ENCODE peak calls at places on chromosomes 6 and 20, in five cellular contexts. S is A549, N is Panc1, K is GM12878, M is K562. R is an unnamed sample.

GRCh38 chr20:24766826-24767622 is 182.0 kb upstream of the CST7 start:
- DNase-seq in S (no peak), N (no peak), K (no peak), M (no peak), R (no peak)

GRCh38 chr6:95087394-95088097 is 489.8 kb upstream of the MANEA start:
- DNase-seq in S (no peak), N (peak; percentile 73), K (no peak), M (no peak), R (no peak)

GRCh38 chr6:79671605-79672266 is 40.6 kb downstream of the SH3BGRL2 start:
- DNase-seq in S (peak; percentile 7), N (no peak), K (no peak), M (peak; percentile 31), R (no peak)

GRCh38 chr6:113969888-113970807 is 800 bp downstream of the HDAC2 start:
- DNase-seq in S (peak; percentile 27), N (no peak), K (no peak), M (peak; percentile 65), R (peak; percentile 73)

GRCh38 chr6:13465734-13466133 is 21.7 kb downstream of the GFOD1 start:
- DNase-seq in S (no peak), N (no peak), K (no peak), M (no peak), R (no peak)

GRCh38 chr6:36914227-36914794 is 28.6 kb downstream of the C6orf89 start:
- DNase-seq in S (peak; percentile 68), N (peak; percentile 42), K (no peak), M (no peak), R (peak; percentile 90)

GRCh38 chr6:112560651-112561050 is 213.5 kb downstream of the RFPL4B start:
- DNase-seq in S (peak; percentile 0), N (no peak), K (no peak), M (no peak), R (peak; percentile 17)

GRCh38 chr6:27295301-27296079 is 16.6 kb downstream of the POM121L2 start:
- DNase-seq in S (peak; percentile 88), N (peak; percentile 95), K (no peak), M (peak; percentile 65), R (peak; percentile 85)

GRCh38 chr6:124567401-124567800 is 394.8 kb upstream of the RNF217 start:
- DNase-seq in S (no peak), N (no peak), K (no peak), M (no peak), R (no peak)

GRCh38 chr6:138577151-138577915 is 78.0 kb upstream of the NHSL1 start:
- DNase-seq in S (no peak), N (no peak), K (peak; percentile 16), M (no peak), R (no peak)

GRCh38 chr6:19035454-19035853 is 648.3 kb downstream of the RNF144B start:
- DNase-seq in S (no peak), N (no peak), K (no peak), M (no peak), R (no peak)

GRCh38 chr6:166436195-166437139 is 53.7 kb upstream of the MPC1 start:
- DNase-seq in S (no peak), N (no peak), K (no peak), M (no peak), R (no peak)

GRCh38 chr6:166434336-166434735 is 51.6 kb upstream of the MPC1 start:
- DNase-seq in S (no peak), N (no peak), K (no peak), M (no peak), R (no peak)

GRCh38 chr6:166435574-166435973 is 52.8 kb upstream of the MPC1 start:
- DNase-seq in S (no peak), N (no peak), K (no peak), M (no peak), R (no peak)

GRCh38 chr6:166430269-166430668 is 47.5 kb upstream of the MPC1 start:
- DNase-seq in S (no peak), N (no peak), K (no peak), M (no peak), R (no peak)

GRCh38 chr6:166433096-166433495 is 50.4 kb upstream of the MPC1 start:
- DNase-seq in S (no peak), N (no peak), K (no peak), M (no peak), R (no peak)
- TF ChIP-seq REST in S (no peak), N (no peak), K (no peak), M (no peak), R (no peak)

DNA sequence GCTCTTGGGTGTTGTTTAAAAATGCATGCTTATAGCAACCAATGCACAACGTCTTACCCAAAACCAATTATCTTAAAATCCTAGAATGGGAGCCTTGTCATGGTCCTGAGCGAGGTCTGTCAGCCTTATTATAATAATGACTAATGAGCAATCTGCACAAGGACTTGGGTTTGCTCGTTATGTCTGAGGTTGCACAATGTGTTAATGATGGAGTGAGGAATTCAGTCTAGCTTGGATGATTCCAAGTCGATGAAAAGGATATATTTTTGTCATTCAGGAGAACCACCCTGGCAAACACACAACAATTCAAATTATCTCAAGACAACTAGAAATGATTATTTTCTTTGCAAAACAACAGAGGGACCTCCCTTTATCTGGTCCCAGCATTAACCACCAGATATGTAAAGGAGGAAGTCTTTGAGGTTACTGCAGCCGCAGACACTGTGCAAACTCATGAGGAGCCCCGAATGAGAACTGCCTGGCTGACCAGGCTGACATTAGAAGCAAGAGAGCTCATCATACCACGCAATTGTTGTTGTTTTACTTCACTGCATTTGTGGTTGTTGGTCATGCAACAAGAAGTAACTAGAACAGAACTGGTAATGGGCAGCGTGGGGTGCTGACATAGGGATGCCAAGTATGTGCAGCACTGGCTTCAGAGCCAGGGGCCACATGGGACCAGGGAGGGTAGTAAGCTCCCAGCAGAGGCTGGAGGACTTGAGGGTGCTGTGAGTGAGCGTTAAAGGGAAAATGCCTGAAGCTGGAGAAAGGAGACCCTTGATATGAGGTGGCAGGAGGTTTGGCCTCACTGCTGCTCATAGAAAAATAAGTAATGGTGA is 488.3 kb downstream of the CDH26 start:
- DNase-seq in S (no peak), N (no peak), K (no peak), M (no peak), R (no peak)
- TF ChIP-seq REST in S (no peak), N (no peak), K (no peak), M (no peak), R (no peak)

GRCh38 chr6:139765825-139766285 is 391.4 kb upstream of the CITED2 start:
- DNase-seq in S (peak; percentile 64), N (peak; percentile 86), K (no peak), M (no peak), R (no peak)
- TF ChIP-seq REST in S (no peak), N (no peak), K (no peak), M (no peak), R (no peak)

GRCh38 chr6:81875776-81876293 is 123.4 kb upstream of the TENT5A start:
- DNase-seq in S (no peak), N (no peak), K (no peak), M (no peak), R (no peak)
- TF ChIP-seq REST in S (no peak), N (no peak), K (no peak), M (no peak), R (no peak)